ENCODE peak calls at places on chromosomes 5 and 9, in nine cellular contexts. D is HCT116; L is small intestine; F is heart right ventricle; P is fibroblast of lung; Z is GM23248; T is CD8-positive, alpha-beta T cell; S is colonic mucosa; M is transverse colon. R is an unnamed sample.

GRCh38 chr5:112772095-112772494 is 34.4 kb downstream of the APC start:
- DNase-seq in D (no peak), L (peak; percentile 86), F (no peak), P (no peak), Z (peak; percentile 45), T (no peak), S (no peak), M (no peak), R (no peak)

GRCh38 chr9:97363661-97364299 is 48.1 kb upstream of the TDRD7 start:
- DNase-seq in D (no peak), L (no peak), F (no peak), P (no peak), Z (no peak), T (no peak), S (no peak), M (no peak), R (no peak)

GRCh38 chr9:129126789-129127618 is 15.8 kb downstream of the PTPA start:
- DNase-seq in D (no peak), L (no peak), F (no peak), P (no peak), Z (no peak), T (no peak), S (no peak), M (no peak), R (no peak)

GRCh38 chr5:19534751-19535150 is 453.2 kb downstream of the CDH18 start:
- DNase-seq in D (no peak), L (no peak), F (no peak), P (peak; percentile 40), Z (no peak), T (no peak), S (no peak), M (no peak), R (no peak)

GRCh38 chr5:16160706-16161105 is 18.9 kb downstream of the MARCHF11 start:
- DNase-seq in D (peak; percentile 12), L (peak; percentile 65), F (peak; percentile 9), P (peak; percentile 52), Z (peak; percentile 84), T (no peak), S (peak; percentile 39), M (no peak), R (no peak)

GRCh38 chr5:137629646-137630045 is 106.2 kb downstream of the KLHL3 start:
- DNase-seq in D (peak; percentile 51), L (peak; percentile 58), F (peak; percentile 40), P (peak; percentile 46), Z (peak; percentile 71), T (no peak), S (no peak), M (no peak), R (no peak)

GRCh38 chr5:147689436-147689835 is 93.1 kb downstream of the JAKMIP2 start:
- DNase-seq in D (no peak), L (no peak), F (no peak), P (no peak), Z (no peak), T (no peak), S (no peak), M (no peak), R (no peak)

GRCh38 chr5:179167871-179168451 is 107.8 kb downstream of the ZNF354C start:
- DNase-seq in D (no peak), L (no peak), F (no peak), P (no peak), Z (peak; percentile 13), T (no peak), S (no peak), M (no peak), R (no peak)

GRCh38 chr5:59712836-59713487 is 180.6 kb downstream of the PDE4D start:
- DNase-seq in D (no peak), L (no peak), F (no peak), P (peak; percentile 37), Z (no peak), T (no peak), S (no peak), M (no peak), R (no peak)

GRCh38 chr9:112411626-112412027 is 31.7 kb downstream of the HSDL2 start:
- DNase-seq in D (no peak), L (no peak), F (no peak), P (no peak), Z (peak; percentile 17), T (no peak), S (no peak), M (no peak), R (no peak)

GRCh38 chr9:83572524-83572923 is 34.3 kb upstream of the FRMD3 start:
- DNase-seq in D (no peak), L (no peak), F (no peak), P (peak; percentile 64), Z (no peak), T (no peak), S (no peak), M (no peak), R (no peak)

GRCh38 chr9:83569326-83569725 is 31.1 kb upstream of the FRMD3 start:
- DNase-seq in D (no peak), L (no peak), F (no peak), P (no peak), Z (no peak), T (no peak), S (no peak), M (no peak), R (no peak)

GRCh38 chr9:83574482-83574881 is 36.3 kb upstream of the FRMD3 start:
- DNase-seq in D (no peak), L (no peak), F (no peak), P (no peak), Z (no peak), T (no peak), S (no peak), M (no peak), R (no peak)

GRCh38 chr9:83570359-83570758 is 32.2 kb upstream of the FRMD3 start:
- DNase-seq in D (no peak), L (no peak), F (no peak), P (no peak), Z (no peak), T (no peak), S (no peak), M (no peak), R (no peak)
- H3K4me1 ChIP-seq in D (no peaks in the 10 kb centered on the region), L (no peaks in the 10 kb centered on the region), F (peaks cover 16% of the 10 kb centered on the region), P (no peaks in the 10 kb centered on the region), Z (no peaks in the 10 kb centered on the region), T (no peaks in the 10 kb centered on the region), S (no peaks in the 10 kb centered on the region), M (no peaks in the 10 kb centered on the region), R (peaks cover 4% of the 10 kb centered on the region)

DNA sequence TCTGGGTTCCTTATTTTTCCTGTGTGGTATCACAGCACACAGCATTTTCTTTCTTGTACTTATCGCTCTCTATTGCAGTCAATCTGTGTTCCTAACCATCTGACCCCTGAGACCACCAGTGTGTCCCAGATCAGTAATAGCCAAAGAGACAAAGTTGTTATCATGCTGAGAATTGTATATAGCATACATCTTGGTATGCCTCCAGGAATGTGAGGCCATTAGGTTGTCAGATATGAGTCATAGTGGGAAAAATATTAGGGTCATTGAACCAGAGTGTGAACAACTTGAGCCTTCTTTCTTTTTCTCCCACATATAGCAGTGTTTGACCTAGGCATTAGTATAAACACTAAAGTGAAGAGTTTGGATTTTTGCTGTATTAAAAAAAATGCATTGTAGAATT is 106.3 kb downstream of the NDUFAF2 start:
- DNase-seq in D (peak; percentile 47), L (peak; percentile 64), F (no peak), P (peak; percentile 72), Z (peak; percentile 65), T (no peak), S (no peak), M (no peak), R (no peak)
- H3K4me1 ChIP-seq in D (peaks cover 57% of the 10 kb centered on the region), L (no peaks in the 10 kb centered on the region), F (no peaks in the 10 kb centered on the region), P (peaks cover 8% of the 10 kb centered on the region), Z (peaks cover 56% of the 10 kb centered on the region), T (no peaks in the 10 kb centered on the region), S (no peaks in the 10 kb centered on the region), M (no peaks in the 10 kb centered on the region), R (no peaks in the 10 kb centered on the region)

GRCh38 chr5:74412064-74412463 is 228.5 kb downstream of the ENC1 start:
- DNase-seq in D (no peak), L (no peak), F (no peak), P (no peak), Z (no peak), T (no peak), S (no peak), M (no peak), R (no peak)

GRCh38 chr5:74415695-74416102 is 224.8 kb downstream of the ENC1 start:
- DNase-seq in D (no peak), L (peak; percentile 51), F (no peak), P (no peak), Z (no peak), T (no peak), S (peak; percentile 44), M (peak; percentile 24), R (no peak)

GRCh38 chr5:74414228-74414627 is 226.3 kb downstream of the ENC1 start:
- DNase-seq in D (no peak), L (no peak), F (no peak), P (no peak), Z (no peak), T (no peak), S (no peak), M (no peak), R (no peak)

GRCh38 chr5:74409737-74410136 is 230.8 kb downstream of the ENC1 start:
- DNase-seq in D (no peak), L (no peak), F (no peak), P (no peak), Z (no peak), T (no peak), S (no peak), M (no peak), R (no peak)

DNA sequence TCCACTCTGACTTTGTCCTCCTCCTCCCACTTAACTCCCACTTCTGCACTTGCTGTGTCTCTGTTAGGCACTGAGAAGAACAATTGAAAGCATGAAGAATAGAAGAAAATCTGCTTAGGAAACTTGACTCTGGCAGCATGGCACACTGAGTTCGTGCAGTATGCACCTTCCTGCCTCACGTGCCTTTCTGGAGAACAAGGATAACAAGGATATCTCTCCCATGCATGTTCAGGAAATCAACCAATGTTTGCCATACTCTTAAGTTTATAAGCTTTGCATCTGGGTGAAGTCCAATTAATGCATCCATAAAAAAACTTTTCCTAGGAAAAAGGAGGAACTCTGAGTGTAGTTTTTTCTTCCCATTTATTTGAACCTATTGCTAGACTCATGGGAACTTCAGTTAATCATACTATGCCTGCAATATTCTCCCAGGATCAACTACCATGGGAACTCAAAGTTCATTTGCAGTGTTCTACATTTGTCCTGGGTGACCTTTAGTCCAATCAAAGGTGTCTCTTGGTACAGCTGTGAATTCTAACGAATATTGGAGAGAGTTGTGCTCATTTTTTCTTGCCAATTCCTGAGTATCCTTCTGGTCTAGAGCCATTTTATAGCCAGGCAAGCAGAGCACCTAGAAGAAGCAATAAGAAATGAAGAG is 227.0 kb downstream of the ENC1 start:
- DNase-seq in D (no peak), L (peak; percentile 86), F (no peak), P (no peak), Z (no peak), T (no peak), S (peak; percentile 40), M (no peak), R (no peak)
- H3K4me1 ChIP-seq in D (no peaks in the 10 kb centered on the region), L (no peaks in the 10 kb centered on the region), F (peaks cover 10% of the 10 kb centered on the region), P (no peaks in the 10 kb centered on the region), Z (no peaks in the 10 kb centered on the region), T (no peaks in the 10 kb centered on the region), S (no peaks in the 10 kb centered on the region), M (peaks cover 11% of the 10 kb centered on the region), R (peaks cover 17% of the 10 kb centered on the region)

DNA sequence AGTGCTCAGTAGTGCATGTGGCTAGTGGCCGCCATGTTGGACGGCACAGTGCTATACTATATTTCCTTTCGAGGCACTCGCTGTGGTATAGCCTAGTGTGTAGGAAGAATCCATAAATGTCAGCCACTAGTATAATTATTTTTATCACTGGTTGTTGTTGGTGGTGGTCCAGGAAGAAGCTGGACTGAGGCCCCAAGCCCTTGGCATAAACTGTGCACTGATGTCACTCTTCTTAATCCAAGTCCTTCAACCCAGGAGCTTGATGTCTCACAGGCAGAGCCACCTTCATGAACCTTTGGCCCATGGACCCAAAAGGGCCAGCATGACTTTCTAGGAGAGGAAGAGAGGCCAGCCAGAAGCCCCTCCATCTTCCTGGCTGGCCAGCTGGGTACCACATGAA is 32.5 kb upstream of the SYNPO start:
- DNase-seq in D (no peak), L (no peak), F (no peak), P (no peak), Z (no peak), T (no peak), S (no peak), M (no peak), R (no peak)
- H3K4me1 ChIP-seq in D (no peaks in the 10 kb centered on the region), L (peaks cover 17% of the 10 kb centered on the region), F (peaks cover 92% of the 10 kb centered on the region), P (no peaks in the 10 kb centered on the region), Z (no peaks in the 10 kb centered on the region), T (no peaks in the 10 kb centered on the region), S (peaks cover 9% of the 10 kb centered on the region), M (peaks cover 9% of the 10 kb centered on the region), R (peaks cover 26% of the 10 kb centered on the region)